ENCODE peak calls at places on chromosomes 2 and 18, in six cellular contexts. Q is NCI-H460; C is occipital lobe; U is fibroblast of pulmonary artery; A is activated naive CD8-positive, alpha-beta T cell treated with anti-CD3 and anti-CD28 coated beads, Interleukin-2, amount 50 U/mL, for 24 hours; L is SW480. K is an unnamed sample.
A peak's percentile ranks its signal among the peaks of the same experiment; 100 is the strongest.

GRCh38 chr2:182181381-182181780 is 195.7 kb downstream of the PPP1R1C start:
- DNase-seq in Q (no peak), U (no peak), L (no peak), A (no peak), C (no peak), K (no peak)

GRCh38 chr2:198273670-198274069 is 469.3 kb downstream of the PLCL1 start:
- DNase-seq in A (no peak), C (peak; percentile 31), U (peak; percentile 7), Q (no peak), L (no peak), K (no peak)

GRCh38 chr2:18752022-18752493 is 162.7 kb upstream of the NT5C1B start:
- DNase-seq in Q (peak; percentile 82), C (no peak), A (no peak), L (no peak), U (peak; percentile 29), K (no peak)

GRCh38 chr2:65309699-65310098 is 82.1 kb downstream of the ACTR2 start:
- DNase-seq in A (no peak), L (no peak), C (no peak), Q (no peak), U (no peak), K (no peak)

GRCh38 chr2:44684559-44684958 is 256.9 kb upstream of the SIX3 start:
- DNase-seq in A (no peak), C (no peak), U (no peak), L (no peak), Q (no peak), K (no peak)

GRCh38 chr18:23131693-23132319 is 3.5 kb upstream of the CABLES1 start:
- DNase-seq in U (peak; percentile 94), Q (peak; percentile 74), A (peak; percentile 65), L (peak; percentile 61), C (no peak), K (peak; percentile 79)

GRCh38 chr2:16081316-16082200 is 141.2 kb downstream of the MYCN start:
- DNase-seq in Q (no peak), U (no peak), A (no peak), C (no peak), L (no peak), K (no peak)

GRCh38 chr2:178331474-178332431 is 119.2 kb downstream of the PRKRA start:
- DNase-seq in Q (no peak), C (no peak), A (no peak), U (no peak), L (no peak), K (no peak)

GRCh38 chr2:186060744-186061143 is 322.1 kb downstream of the FSIP2 start:
- DNase-seq in Q (no peak), U (no peak), A (no peak), C (no peak), L (no peak), K (no peak)

GRCh38 chr18:56545539-56545938 is 92.9 kb downstream of the TXNL1 start:
- DNase-seq in C (no peak), Q (no peak), L (no peak), A (no peak), U (peak; percentile 22), K (no peak)

GRCh38 chr2:24909555-24910177 is 10.4 kb downstream of the ADCY3 start:
- DNase-seq in Q (no peak), U (no peak), L (no peak), C (no peak), A (no peak), K (no peak)

K was measured in B cell.